ENCODE peak calls at places on chromosomes 3 and 15, in four cellular contexts. One of them, this sample, is unnamed.

GRCh38 chr3:127213381-127213918 is 20.5 kb downstream of the PRR23E start:
- DNase-seq in A549: no peak
- DNase-seq in stomach: no peak
- DNase-seq in IMR-90: no peak
- DNase-seq in this sample: no peak

GRCh38 chr15:32974691-32975090 is 219.8 kb downstream of the FMN1 start:
- DNase-seq in stomach: no peak
- DNase-seq in IMR-90: peak; percentile 63
- DNase-seq in A549: no peak
- DNase-seq in this sample: no peak

GRCh38 chr15:73602444-73602843 is 30.7 kb downstream of the NPTN start:
- DNase-seq in stomach: no peak
- DNase-seq in A549: no peak
- DNase-seq in IMR-90: no peak
- DNase-seq in this sample: no peak

GRCh38 chr15:85580914-85581313 is 200.5 kb downstream of the AKAP13 start:
- DNase-seq in stomach: peak; percentile 83
- DNase-seq in IMR-90: no peak
- DNase-seq in A549: no peak
- DNase-seq in this sample: peak; percentile 52

GRCh38 chr3:141851411-141851810 is 25.0 kb upstream of the ATP1B3 start:
- DNase-seq in IMR-90: no peak
- DNase-seq in A549: no peak
- DNase-seq in stomach: no peak
- DNase-seq in this sample: peak; percentile 15

GRCh38 chr15:62619526-62619925 is 423.0 kb upstream of the TPM1 start:
- DNase-seq in stomach: no peak
- DNase-seq in IMR-90: no peak
- DNase-seq in A549: no peak
- DNase-seq in this sample: no peak

GRCh38 chr15:24848050-24848449 is 106.7 kb upstream of the SNRPN start:
- DNase-seq in stomach: no peak
- DNase-seq in A549: peak; percentile 5
- DNase-seq in IMR-90: peak; percentile 57
- DNase-seq in this sample: peak; percentile 35

GRCh38 chr3:180980612-180981011 is 8.9 kb downstream of the DNAJC19 start:
- DNase-seq in A549: no peak
- DNase-seq in stomach: no peak
- DNase-seq in IMR-90: peak; percentile 64
- DNase-seq in this sample: no peak

GRCh38 chr15:70212288-70212962 is 114.7 kb upstream of the TLE3 start:
- DNase-seq in stomach: no peak
- DNase-seq in A549: no peak
- DNase-seq in IMR-90: no peak
- DNase-seq in this sample: peak; percentile 56

GRCh38 chr3:16028604-16029003 is 145.9 kb upstream of the GALNT15 start:
- DNase-seq in A549: no peak
- DNase-seq in stomach: no peak
- DNase-seq in IMR-90: peak; percentile 77
- DNase-seq in this sample: no peak

GRCh38 chr15:39419651-39420050 is 161.2 kb upstream of the THBS1 start:
- DNase-seq in stomach: no peak
- DNase-seq in A549: no peak
- DNase-seq in IMR-90: no peak
- DNase-seq in this sample: no peak

GRCh38 chr15:100623301-100623700 is 20.9 kb downstream of the ASB7 start:
- DNase-seq in A549: no peak
- DNase-seq in stomach: no peak
- DNase-seq in IMR-90: no peak
- DNase-seq in this sample: no peak

GRCh38 chr15:55586808-55587207 is 1.3 kb downstream of the PYGO1 start:
- DNase-seq in IMR-90: peak; percentile 1
- DNase-seq in stomach: no peak
- DNase-seq in A549: no peak
- DNase-seq in this sample: no peak

GRCh38 chr15:99137111-99137546 is 32.2 kb downstream of the SYNM start:
- DNase-seq in A549: no peak
- DNase-seq in IMR-90: no peak
- DNase-seq in stomach: no peak
- DNase-seq in this sample: no peak

GRCh38 chr15:88454867-88455810 is 12.0 kb downstream of the MRPL46 start:
- DNase-seq in stomach: peak; percentile 67
- DNase-seq in IMR-90: peak; percentile 69
- DNase-seq in A549: peak; percentile 78
- DNase-seq in this sample: peak; percentile 80

GRCh38 chr3:169467703-169468102 is 195.8 kb downstream of the MECOM start:
- DNase-seq in IMR-90: no peak
- DNase-seq in A549: no peak
- DNase-seq in stomach: no peak
- DNase-seq in this sample: no peak

GRCh38 chr3:171328419-171329082 is 131.7 kb downstream of the TNIK start:
- DNase-seq in stomach: peak; percentile 48
- DNase-seq in A549: no peak
- DNase-seq in IMR-90: no peak
- DNase-seq in this sample: peak; percentile 31

GRCh38 chr3:98732239-98733054 is 30.7 kb upstream of the ST3GAL6 start:
- DNase-seq in A549: peak; percentile 55
- DNase-seq in IMR-90: no peak
- DNase-seq in stomach: peak; percentile 61
- DNase-seq in this sample: peak; percentile 77

GRCh38 chr3:111733856-111734255 is 125.2 kb upstream of the PHLDB2 start:
- DNase-seq in IMR-90: no peak
- DNase-seq in A549: no peak
- DNase-seq in stomach: no peak
- DNase-seq in this sample: no peak
- H3K4me1 ChIP-seq in IMR-90: peaks cover 16% of the 10 kb centered on the region
- H3K4me1 ChIP-seq in A549: peaks cover 87% of the 10 kb centered on the region
- H3K4me1 ChIP-seq in stomach: peaks cover 59% of the 10 kb centered on the region
- H3K4me1 ChIP-seq in this sample: peaks cover 17% of the 10 kb centered on the region

GRCh38 chr3:124584552-124585391 is 145.5 kb upstream of the UMPS start:
- DNase-seq in IMR-90: peak; percentile 22
- DNase-seq in A549: peak; percentile 91
- DNase-seq in stomach: peak; percentile 93
- DNase-seq in this sample: peak; percentile 85
- TF ChIP-seq POLR2A in IMR-90: no peak
- TF ChIP-seq POLR2A in A549: peak; percentile 12
- TF ChIP-seq POLR2A in stomach: peak; percentile 58
- TF ChIP-seq POLR2A in this sample: peak; percentile 23

GRCh38 chr15:34799825-34800168 is 4.4 kb upstream of the ACTC1 start:
- DNase-seq in stomach: no peak
- DNase-seq in A549: no peak
- DNase-seq in IMR-90: no peak
- DNase-seq in this sample: no peak
- H3K4me3 ChIP-seq in stomach: no peak overlapping the region
- H3K4me3 ChIP-seq in A549: no peak overlapping the region
- H3K4me3 ChIP-seq in IMR-90: no peak overlapping the region
- H3K4me3 ChIP-seq in this sample: no peak overlapping the region

GRCh38 chr3:123412076-123412475 is 36.8 kb downstream of the ADCY5 start:
- DNase-seq in stomach: no peak
- DNase-seq in A549: no peak
- DNase-seq in IMR-90: no peak
- DNase-seq in this sample: no peak

GRCh38 chr3:123410149-123410515 is 38.8 kb downstream of the ADCY5 start:
- DNase-seq in stomach: no peak
- DNase-seq in A549: no peak
- DNase-seq in IMR-90: no peak
- DNase-seq in this sample: no peak

GRCh38 chr3:123406598-123406997 is 42.3 kb downstream of the ADCY5 start:
- DNase-seq in IMR-90: no peak
- DNase-seq in A549: no peak
- DNase-seq in stomach: peak; percentile 31
- DNase-seq in this sample: peak; percentile 68

GRCh38 chr3:123411340-123412040 is 37.4 kb downstream of the ADCY5 start:
- DNase-seq in stomach: no peak
- DNase-seq in IMR-90: no peak
- DNase-seq in A549: no peak
- DNase-seq in this sample: no peak

DNA sequence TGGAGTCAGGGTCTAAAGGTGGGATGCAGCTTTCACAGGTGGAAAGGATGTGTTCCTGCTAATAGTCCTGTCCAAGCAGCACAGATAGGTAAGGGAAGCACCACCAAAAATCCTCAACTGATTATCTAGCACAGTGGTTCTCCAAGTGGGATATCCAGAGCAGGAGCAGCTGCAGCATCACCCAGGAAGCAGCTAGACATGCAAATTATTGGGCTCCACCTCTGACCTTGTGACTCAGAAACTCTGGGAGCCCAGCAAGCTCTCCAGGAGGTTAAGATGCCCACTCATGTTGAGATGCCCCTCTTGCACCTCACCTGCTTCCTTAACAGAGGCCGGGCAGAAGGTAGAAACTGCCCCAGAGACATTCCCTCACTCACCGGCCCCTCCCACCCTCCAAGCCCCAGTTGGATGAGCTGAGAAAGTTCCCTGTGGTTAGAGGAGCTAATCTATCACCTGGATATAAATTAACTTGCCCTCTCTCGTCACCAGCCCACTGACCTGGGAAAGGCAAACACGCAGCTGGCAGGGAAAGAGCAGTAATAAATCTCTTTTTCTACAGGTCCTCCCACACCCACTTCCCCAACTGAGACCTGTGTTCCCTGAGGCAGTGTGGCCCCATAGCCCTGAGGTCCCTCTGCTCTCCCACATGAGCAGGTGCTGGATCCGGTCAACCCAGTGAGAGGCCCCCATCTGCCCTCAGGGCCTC is 39.3 kb downstream of the ADCY5 start:
- DNase-seq in IMR-90: no peak
- DNase-seq in stomach: no peak
- DNase-seq in A549: peak; percentile 20
- DNase-seq in this sample: no peak
- H3K4me1 ChIP-seq in IMR-90: no peaks in the 10 kb centered on the region
- H3K4me1 ChIP-seq in stomach: peaks cover 51% of the 10 kb centered on the region
- H3K4me1 ChIP-seq in A549: peaks cover 12% of the 10 kb centered on the region
- H3K4me1 ChIP-seq in this sample: no peaks in the 10 kb centered on the region

GRCh38 chr15:43370975-43371974 is at the start of the genes TUBGCP4 and ZSCAN29:
- DNase-seq in stomach: peak; percentile 78
- DNase-seq in IMR-90: peak; percentile 62
- DNase-seq in A549: peak; percentile 76
- DNase-seq in this sample: peak; percentile 80
- TF ChIP-seq POLR2A in stomach: no peak
- TF ChIP-seq POLR2A in IMR-90: no peak
- TF ChIP-seq POLR2A in A549: peak; percentile 58
- TF ChIP-seq POLR2A in this sample: peak; percentile 38

GRCh38 chr15:76451540-76451939 is 115.0 kb downstream of the ISL2 start:
- DNase-seq in IMR-90: no peak
- DNase-seq in A549: no peak
- DNase-seq in stomach: no peak
- DNase-seq in this sample: no peak
- H3K4me3 ChIP-seq in IMR-90: no peak overlapping the region
- H3K4me3 ChIP-seq in A549: no peak overlapping the region
- H3K4me3 ChIP-seq in stomach: no peak overlapping the region
- H3K4me3 ChIP-seq in this sample: no peak overlapping the region

GRCh38 chr15:66390670-66391069 is 4.0 kb downstream of the MAP2K1 start:
- DNase-seq in A549: no peak
- DNase-seq in IMR-90: no peak
- DNase-seq in stomach: no peak
- DNase-seq in this sample: peak; percentile 25
- H3K4me1 ChIP-seq in A549: peaks cover 26% of the 10 kb centered on the region
- H3K4me1 ChIP-seq in IMR-90: peaks cover 6% of the 10 kb centered on the region
- H3K4me1 ChIP-seq in stomach: peaks cover 77% of the 10 kb centered on the region
- H3K4me1 ChIP-seq in this sample: peaks cover 25% of the 10 kb centered on the region

GRCh38 chr3:184185461-184186183 is 377 bp upstream of the ABCF3 start:
- DNase-seq in A549: peak; percentile 87
- DNase-seq in IMR-90: peak; percentile 98
- DNase-seq in stomach: peak; percentile 100
- DNase-seq in this sample: peak; percentile 100
- TF ChIP-seq POLR2A in A549: peak; percentile 70
- TF ChIP-seq POLR2A in IMR-90: peak; percentile 60
- TF ChIP-seq POLR2A in stomach: no peak
- TF ChIP-seq POLR2A in this sample: no peak